ENCODE peak calls at places on chromosomes 13 and 19, in eight cellular contexts. One of them, this sample, is unnamed.

GRCh38 chr13:110341445-110342247 is 34.6 kb downstream of the COL4A2 start:
- DNase-seq in NCI-H1417: no peak
- DNase-seq in GM10248: peak; percentile 40
- DNase-seq in SK-N-MC: no peak
- DNase-seq in stimulated activated CD4-positive, alpha-beta T cell treated with anti-CD3 and anti-CD28 coated beads, Interleukin-4, amount 100 ng/mL, for 48 hours: no peak
- DNase-seq in WTC11: no peak
- DNase-seq in activated CD4-positive, alpha-beta T cell treated with anti-CD3 and anti-CD28 coated beads for 24 hours: no peak
- DNase-seq in fibroblast of lung: peak; percentile 78
- DNase-seq in this sample: peak; percentile 81

GRCh38 chr19:35639321-35639639 is 2.3 kb upstream of the ETV2 start:
- DNase-seq in GM10248: no peak
- DNase-seq in SK-N-MC: no peak
- DNase-seq in WTC11: no peak
- DNase-seq in stimulated activated CD4-positive, alpha-beta T cell treated with anti-CD3 and anti-CD28 coated beads, Interleukin-4, amount 100 ng/mL, for 48 hours: no peak
- DNase-seq in NCI-H1417: no peak
- DNase-seq in activated CD4-positive, alpha-beta T cell treated with anti-CD3 and anti-CD28 coated beads for 24 hours: no peak
- DNase-seq in fibroblast of lung: no peak
- DNase-seq in this sample: no peak

GRCh38 chr19:40348961-40349507 is 539 bp downstream of the PLD3 start:
- DNase-seq in fibroblast of lung: peak; percentile 65
- DNase-seq in stimulated activated CD4-positive, alpha-beta T cell treated with anti-CD3 and anti-CD28 coated beads, Interleukin-4, amount 100 ng/mL, for 48 hours: no peak
- DNase-seq in GM10248: no peak
- DNase-seq in WTC11: no peak
- DNase-seq in NCI-H1417: peak; percentile 67
- DNase-seq in activated CD4-positive, alpha-beta T cell treated with anti-CD3 and anti-CD28 coated beads for 24 hours: no peak
- DNase-seq in SK-N-MC: no peak
- DNase-seq in this sample: no peak

GRCh38 chr13:112013665-112014064 is 53.3 kb upstream of the SOX1 start:
- DNase-seq in fibroblast of lung: no peak
- DNase-seq in GM10248: no peak
- DNase-seq in stimulated activated CD4-positive, alpha-beta T cell treated with anti-CD3 and anti-CD28 coated beads, Interleukin-4, amount 100 ng/mL, for 48 hours: no peak
- DNase-seq in activated CD4-positive, alpha-beta T cell treated with anti-CD3 and anti-CD28 coated beads for 24 hours: no peak
- DNase-seq in WTC11: no peak
- DNase-seq in NCI-H1417: no peak
- DNase-seq in SK-N-MC: no peak
- DNase-seq in this sample: no peak

GRCh38 chr13:60562081-60562764 is 165.2 kb downstream of the TDRD3 start:
- DNase-seq in SK-N-MC: no peak
- DNase-seq in NCI-H1417: no peak
- DNase-seq in stimulated activated CD4-positive, alpha-beta T cell treated with anti-CD3 and anti-CD28 coated beads, Interleukin-4, amount 100 ng/mL, for 48 hours: no peak
- DNase-seq in WTC11: no peak
- DNase-seq in activated CD4-positive, alpha-beta T cell treated with anti-CD3 and anti-CD28 coated beads for 24 hours: no peak
- DNase-seq in fibroblast of lung: no peak
- DNase-seq in GM10248: no peak
- DNase-seq in this sample: no peak

GRCh38 chr13:41061914-41062837 is 867 bp downstream of the WBP4 start:
- DNase-seq in NCI-H1417: no peak
- DNase-seq in WTC11: no peak
- DNase-seq in GM10248: no peak
- DNase-seq in activated CD4-positive, alpha-beta T cell treated with anti-CD3 and anti-CD28 coated beads for 24 hours: no peak
- DNase-seq in stimulated activated CD4-positive, alpha-beta T cell treated with anti-CD3 and anti-CD28 coated beads, Interleukin-4, amount 100 ng/mL, for 48 hours: no peak
- DNase-seq in SK-N-MC: no peak
- DNase-seq in fibroblast of lung: peak; percentile 82
- DNase-seq in this sample: no peak

GRCh38 chr19:378706-379105 is 30.2 kb downstream of the C2CD4C start:
- DNase-seq in GM10248: no peak
- DNase-seq in NCI-H1417: no peak
- DNase-seq in activated CD4-positive, alpha-beta T cell treated with anti-CD3 and anti-CD28 coated beads for 24 hours: no peak
- DNase-seq in stimulated activated CD4-positive, alpha-beta T cell treated with anti-CD3 and anti-CD28 coated beads, Interleukin-4, amount 100 ng/mL, for 48 hours: no peak
- DNase-seq in SK-N-MC: no peak
- DNase-seq in WTC11: no peak
- DNase-seq in fibroblast of lung: no peak
- DNase-seq in this sample: no peak

GRCh38 chr19:28686741-28687140 is 526.2 kb downstream of the UQCRFS1 start:
- DNase-seq in WTC11: no peak
- DNase-seq in fibroblast of lung: no peak
- DNase-seq in NCI-H1417: no peak
- DNase-seq in stimulated activated CD4-positive, alpha-beta T cell treated with anti-CD3 and anti-CD28 coated beads, Interleukin-4, amount 100 ng/mL, for 48 hours: no peak
- DNase-seq in GM10248: no peak
- DNase-seq in activated CD4-positive, alpha-beta T cell treated with anti-CD3 and anti-CD28 coated beads for 24 hours: no peak
- DNase-seq in SK-N-MC: no peak
- DNase-seq in this sample: no peak

GRCh38 chr13:111278258-111278657 is 42.2 kb upstream of the TEX29 start:
- DNase-seq in NCI-H1417: no peak
- DNase-seq in WTC11: no peak
- DNase-seq in fibroblast of lung: no peak
- DNase-seq in activated CD4-positive, alpha-beta T cell treated with anti-CD3 and anti-CD28 coated beads for 24 hours: no peak
- DNase-seq in stimulated activated CD4-positive, alpha-beta T cell treated with anti-CD3 and anti-CD28 coated beads, Interleukin-4, amount 100 ng/mL, for 48 hours: no peak
- DNase-seq in SK-N-MC: no peak
- DNase-seq in GM10248: no peak
- DNase-seq in this sample: no peak

GRCh38 chr13:24032674-24033073 is 127.8 kb upstream of the SPATA13 start:
- DNase-seq in SK-N-MC: no peak
- DNase-seq in GM10248: no peak
- DNase-seq in activated CD4-positive, alpha-beta T cell treated with anti-CD3 and anti-CD28 coated beads for 24 hours: no peak
- DNase-seq in NCI-H1417: no peak
- DNase-seq in stimulated activated CD4-positive, alpha-beta T cell treated with anti-CD3 and anti-CD28 coated beads, Interleukin-4, amount 100 ng/mL, for 48 hours: no peak
- DNase-seq in fibroblast of lung: no peak
- DNase-seq in WTC11: no peak
- DNase-seq in this sample: no peak

GRCh38 chr19:34475975-34476594 is 5.5 kb upstream of the WTIP start:
- DNase-seq in fibroblast of lung: no peak
- DNase-seq in WTC11: no peak
- DNase-seq in stimulated activated CD4-positive, alpha-beta T cell treated with anti-CD3 and anti-CD28 coated beads, Interleukin-4, amount 100 ng/mL, for 48 hours: no peak
- DNase-seq in activated CD4-positive, alpha-beta T cell treated with anti-CD3 and anti-CD28 coated beads for 24 hours: no peak
- DNase-seq in SK-N-MC: no peak
- DNase-seq in GM10248: no peak
- DNase-seq in NCI-H1417: no peak
- DNase-seq in this sample: no peak

GRCh38 chr19:34224996-34225658 is 29.2 kb upstream of the GARRE1 start:
- DNase-seq in SK-N-MC: no peak
- DNase-seq in WTC11: no peak
- DNase-seq in activated CD4-positive, alpha-beta T cell treated with anti-CD3 and anti-CD28 coated beads for 24 hours: no peak
- DNase-seq in stimulated activated CD4-positive, alpha-beta T cell treated with anti-CD3 and anti-CD28 coated beads, Interleukin-4, amount 100 ng/mL, for 48 hours: no peak
- DNase-seq in GM10248: no peak
- DNase-seq in NCI-H1417: no peak
- DNase-seq in fibroblast of lung: peak; percentile 70
- DNase-seq in this sample: no peak